ENCODE peak calls at places on chromosomes 16 and 17, in eight cellular contexts. One of them, this sample, is unnamed.
A peak's percentile ranks its signal among the peaks of the same experiment; 100 is the strongest.

GRCh38 chr17:82267575-82268379 is 5.7 kb downstream of the CSNK1D start:
- DNase-seq in ovary: peak; percentile 81
- DNase-seq in body of pancreas: peak; percentile 96
- DNase-seq in tibial nerve: peak; percentile 89
- DNase-seq in esophagus squamous epithelium: peak; percentile 20
- DNase-seq in A549: peak; percentile 94
- DNase-seq in heart left ventricle: peak; percentile 95
- DNase-seq in lower leg skin: peak; percentile 98
- DNase-seq in this sample: peak; percentile 90

GRCh38 chr17:40092581-40092980 is 7.8 kb downstream of the NR1D1 start:
- DNase-seq in esophagus squamous epithelium: no peak
- DNase-seq in body of pancreas: no peak
- DNase-seq in ovary: peak; percentile 61
- DNase-seq in A549: no peak
- DNase-seq in lower leg skin: no peak
- DNase-seq in tibial nerve: peak; percentile 42
- DNase-seq in heart left ventricle: peak; percentile 39
- DNase-seq in this sample: no peak

GRCh38 chr17:61405047-61405685 is 5.5 kb downstream of the TBX2 start:
- DNase-seq in ovary: no peak
- DNase-seq in A549: no peak
- DNase-seq in esophagus squamous epithelium: no peak
- DNase-seq in heart left ventricle: peak; percentile 26
- DNase-seq in body of pancreas: no peak
- DNase-seq in tibial nerve: no peak
- DNase-seq in lower leg skin: no peak
- DNase-seq in this sample: no peak

GRCh38 chr16:19588661-19589060 is 33.2 kb downstream of the VPS35L start:
- DNase-seq in A549: no peak
- DNase-seq in lower leg skin: no peak
- DNase-seq in tibial nerve: no peak
- DNase-seq in body of pancreas: no peak
- DNase-seq in heart left ventricle: no peak
- DNase-seq in ovary: no peak
- DNase-seq in esophagus squamous epithelium: no peak
- DNase-seq in this sample: no peak

GRCh38 chr17:18370761-18371160 is 6.8 kb upstream of the EVPLL start:
- DNase-seq in ovary: no peak
- DNase-seq in esophagus squamous epithelium: no peak
- DNase-seq in tibial nerve: no peak
- DNase-seq in A549: no peak
- DNase-seq in body of pancreas: no peak
- DNase-seq in heart left ventricle: no peak
- DNase-seq in lower leg skin: no peak
- DNase-seq in this sample: no peak

GRCh38 chr17:56598471-56598870 is 5.0 kb downstream of the NOG start:
- DNase-seq in lower leg skin: no peak
- DNase-seq in tibial nerve: no peak
- DNase-seq in A549: no peak
- DNase-seq in heart left ventricle: no peak
- DNase-seq in esophagus squamous epithelium: no peak
- DNase-seq in ovary: no peak
- DNase-seq in body of pancreas: no peak
- DNase-seq in this sample: no peak

GRCh38 chr17:37158290-37158689 is 209.5 kb downstream of the AATF start:
- DNase-seq in lower leg skin: no peak
- DNase-seq in body of pancreas: no peak
- DNase-seq in ovary: no peak
- DNase-seq in A549: no peak
- DNase-seq in esophagus squamous epithelium: no peak
- DNase-seq in tibial nerve: no peak
- DNase-seq in heart left ventricle: no peak
- DNase-seq in this sample: no peak

GRCh38 chr17:37607637-37608368 is 1.4 kb downstream of the SYNRG start:
- DNase-seq in tibial nerve: no peak
- DNase-seq in body of pancreas: peak; percentile 10
- DNase-seq in lower leg skin: no peak
- DNase-seq in heart left ventricle: no peak
- DNase-seq in A549: no peak
- DNase-seq in esophagus squamous epithelium: no peak
- DNase-seq in ovary: no peak
- DNase-seq in this sample: no peak

GRCh38 chr17:17500999-17501605 is 4.9 kb upstream of the RASD1 start:
- DNase-seq in A549: no peak
- DNase-seq in heart left ventricle: no peak
- DNase-seq in ovary: no peak
- DNase-seq in body of pancreas: peak; percentile 70
- DNase-seq in esophagus squamous epithelium: no peak
- DNase-seq in tibial nerve: no peak
- DNase-seq in lower leg skin: no peak
- DNase-seq in this sample: no peak

GRCh38 chr16:48447428-48447827 is 62.2 kb upstream of the SIAH1 start:
- DNase-seq in heart left ventricle: no peak
- DNase-seq in ovary: no peak
- DNase-seq in A549: no peak
- DNase-seq in lower leg skin: no peak
- DNase-seq in esophagus squamous epithelium: no peak
- DNase-seq in tibial nerve: no peak
- DNase-seq in body of pancreas: no peak
- DNase-seq in this sample: no peak

GRCh38 chr17:82241183-82241925 is 12.5 kb downstream of the SLC16A3 start:
- DNase-seq in tibial nerve: peak; percentile 67
- DNase-seq in lower leg skin: peak; percentile 95
- DNase-seq in body of pancreas: peak; percentile 62
- DNase-seq in heart left ventricle: peak; percentile 91
- DNase-seq in esophagus squamous epithelium: no peak
- DNase-seq in A549: no peak
- DNase-seq in ovary: no peak
- DNase-seq in this sample: no peak

GRCh38 chr17:60091908-60092331 is 13.2 kb upstream of the HEATR6 start:
- DNase-seq in ovary: no peak
- DNase-seq in body of pancreas: no peak
- DNase-seq in heart left ventricle: no peak
- DNase-seq in A549: no peak
- DNase-seq in esophagus squamous epithelium: no peak
- DNase-seq in tibial nerve: no peak
- DNase-seq in lower leg skin: no peak
- DNase-seq in this sample: no peak

GRCh38 chr17:38982858-38983746 is 15.9 kb upstream of the FBXO47 start:
- DNase-seq in ovary: no peak
- DNase-seq in heart left ventricle: peak; percentile 42
- DNase-seq in esophagus squamous epithelium: no peak
- DNase-seq in tibial nerve: peak; percentile 69
- DNase-seq in lower leg skin: no peak
- DNase-seq in body of pancreas: peak; percentile 66
- DNase-seq in A549: peak; percentile 79
- DNase-seq in this sample: peak; percentile 70

GRCh38 chr16:81283044-81283443 is 31.7 kb upstream of the GAN start:
- DNase-seq in tibial nerve: no peak
- DNase-seq in body of pancreas: no peak
- DNase-seq in heart left ventricle: no peak
- DNase-seq in A549: no peak
- DNase-seq in esophagus squamous epithelium: no peak
- DNase-seq in ovary: no peak
- DNase-seq in lower leg skin: no peak
- DNase-seq in this sample: no peak

GRCh38 chr17:56773124-56773523 is 60.6 kb downstream of the C17orf67 start:
- DNase-seq in A549: no peak
- DNase-seq in tibial nerve: no peak
- DNase-seq in ovary: no peak
- DNase-seq in heart left ventricle: no peak
- DNase-seq in esophagus squamous epithelium: no peak
- DNase-seq in body of pancreas: no peak
- DNase-seq in lower leg skin: peak; percentile 13
- DNase-seq in this sample: no peak

GRCh38 chr16:56477096-56477878 is 25.9 kb downstream of the OGFOD1 start:
- DNase-seq in A549: peak; percentile 10
- DNase-seq in body of pancreas: no peak
- DNase-seq in esophagus squamous epithelium: no peak
- DNase-seq in tibial nerve: no peak
- DNase-seq in lower leg skin: no peak
- DNase-seq in heart left ventricle: no peak
- DNase-seq in ovary: no peak
- DNase-seq in this sample: no peak

GRCh38 chr17:46818319-46818928 is at the start of gene WNT3:
- DNase-seq in lower leg skin: no peak
- DNase-seq in heart left ventricle: no peak
- DNase-seq in tibial nerve: no peak
- DNase-seq in A549: no peak
- DNase-seq in body of pancreas: no peak
- DNase-seq in esophagus squamous epithelium: no peak
- DNase-seq in ovary: no peak
- DNase-seq in this sample: peak; percentile 45

GRCh38 chr17:82502207-82502606 is 17.3 kb upstream of the FOXK2 start:
- DNase-seq in esophagus squamous epithelium: no peak
- DNase-seq in heart left ventricle: no peak
- DNase-seq in lower leg skin: peak; percentile 90
- DNase-seq in body of pancreas: no peak
- DNase-seq in tibial nerve: no peak
- DNase-seq in ovary: no peak
- DNase-seq in A549: no peak
- DNase-seq in this sample: no peak

GRCh38 chr17:18905226-18905625 is 46.7 kb upstream of the SLC5A10 start:
- DNase-seq in A549: no peak
- DNase-seq in lower leg skin: no peak
- DNase-seq in body of pancreas: no peak
- DNase-seq in ovary: no peak
- DNase-seq in esophagus squamous epithelium: no peak
- DNase-seq in heart left ventricle: no peak
- DNase-seq in tibial nerve: no peak
- DNase-seq in this sample: no peak

GRCh38 chr16:85612191-85612800 is 826 bp upstream of the GSE1 start:
- DNase-seq in tibial nerve: peak; percentile 46
- DNase-seq in ovary: peak; percentile 44
- DNase-seq in lower leg skin: peak; percentile 95
- DNase-seq in heart left ventricle: peak; percentile 90
- DNase-seq in body of pancreas: peak; percentile 91
- DNase-seq in esophagus squamous epithelium: no peak
- DNase-seq in A549: peak; percentile 97
- DNase-seq in this sample: peak; percentile 58
- TF ChIP-seq POLR2A in tibial nerve: no peak
- TF ChIP-seq POLR2A in ovary: no peak
- TF ChIP-seq POLR2A in lower leg skin: no peak
- TF ChIP-seq POLR2A in heart left ventricle: no peak
- TF ChIP-seq POLR2A in body of pancreas: peak; percentile 13
- TF ChIP-seq POLR2A in esophagus squamous epithelium: no peak
- TF ChIP-seq POLR2A in A549: peak; percentile 53
- TF ChIP-seq POLR2A in this sample: no peak

DNA sequence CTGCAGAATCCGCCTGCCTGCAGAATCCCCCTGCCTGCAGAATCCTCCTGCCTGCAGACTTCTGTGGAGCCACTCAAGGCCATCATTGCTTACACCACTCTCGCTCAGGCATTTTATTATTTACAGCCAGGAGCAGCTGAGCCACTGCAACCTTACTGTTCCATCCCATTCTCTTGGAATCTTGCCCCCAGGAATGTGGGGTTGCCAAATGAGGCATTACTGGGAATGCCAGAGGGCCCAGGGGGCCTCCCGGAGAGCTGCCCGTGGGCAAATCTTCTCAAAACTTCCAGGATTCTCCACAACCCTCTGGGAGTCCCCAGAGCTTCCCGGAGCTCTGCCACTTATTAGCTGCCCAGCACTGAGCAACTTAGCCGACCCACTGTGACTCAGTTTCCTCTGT is 305.9 kb downstream of the FOXL1 start:
- DNase-seq in body of pancreas: no peak
- DNase-seq in A549: no peak
- DNase-seq in esophagus squamous epithelium: no peak
- DNase-seq in lower leg skin: no peak
- DNase-seq in tibial nerve: no peak
- DNase-seq in heart left ventricle: no peak
- DNase-seq in ovary: no peak
- DNase-seq in this sample: no peak
- TF ChIP-seq POLR2A in body of pancreas: no peak
- TF ChIP-seq POLR2A in A549: no peak
- TF ChIP-seq POLR2A in esophagus squamous epithelium: no peak
- TF ChIP-seq POLR2A in lower leg skin: no peak
- TF ChIP-seq POLR2A in tibial nerve: no peak
- TF ChIP-seq POLR2A in heart left ventricle: no peak
- TF ChIP-seq POLR2A in ovary: no peak
- TF ChIP-seq POLR2A in this sample: no peak

DNA sequence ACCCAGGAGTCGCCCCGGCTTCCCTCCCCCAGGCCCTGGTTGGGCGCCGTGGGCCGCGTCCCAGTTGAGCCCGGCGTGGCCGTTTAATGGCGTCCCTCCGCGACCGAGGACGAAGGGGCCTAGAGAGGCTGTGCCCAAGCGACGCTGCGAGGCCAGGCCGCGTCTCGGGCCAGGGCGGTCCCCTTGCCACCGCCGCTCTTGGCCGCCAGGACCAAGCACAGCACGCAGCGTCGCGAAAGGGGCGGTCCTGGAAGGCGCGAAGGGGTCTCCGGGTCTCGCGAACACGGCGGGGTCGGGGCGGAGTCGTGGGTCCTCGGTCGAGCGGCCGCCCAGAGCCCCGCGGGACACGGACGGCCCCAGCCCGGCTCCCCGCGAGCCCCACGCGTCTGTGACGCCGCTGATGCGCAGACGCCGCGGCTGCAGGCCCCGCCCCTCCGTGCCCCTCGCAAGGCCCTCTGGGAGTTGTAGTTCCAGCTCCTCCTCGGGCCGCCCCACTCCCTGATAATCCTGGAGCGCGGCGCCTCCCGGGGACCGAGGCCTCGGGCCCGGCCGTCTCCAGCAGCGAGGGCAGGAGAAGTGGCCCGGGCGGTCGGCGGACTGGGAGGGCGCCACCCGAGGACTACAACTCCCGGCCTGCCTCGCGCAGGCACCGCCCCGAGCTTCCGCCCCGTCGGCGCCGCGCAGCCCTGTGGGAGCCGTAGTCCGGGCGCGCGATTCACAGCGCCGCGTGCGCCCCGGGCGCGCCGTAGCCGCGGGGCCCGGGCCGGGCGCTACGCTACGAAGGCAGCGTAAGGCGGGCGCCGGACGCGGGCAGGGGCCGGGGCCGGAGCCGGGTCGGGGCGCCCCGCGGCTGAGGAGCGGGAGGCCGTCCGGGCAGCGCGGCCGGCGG is at the start of gene CAPN15:
- DNase-seq in A549: peak; percentile 61
- DNase-seq in esophagus squamous epithelium: no peak
- DNase-seq in body of pancreas: peak; percentile 89
- DNase-seq in tibial nerve: peak; percentile 74
- DNase-seq in heart left ventricle: peak; percentile 90
- DNase-seq in lower leg skin: peak; percentile 97
- DNase-seq in ovary: peak; percentile 89
- DNase-seq in this sample: peak; percentile 88
- TF ChIP-seq POLR2A in A549: peak; percentile 83
- TF ChIP-seq POLR2A in esophagus squamous epithelium: peak; percentile 89
- TF ChIP-seq POLR2A in body of pancreas: peak; percentile 78
- TF ChIP-seq POLR2A in tibial nerve: peak; percentile 71
- TF ChIP-seq POLR2A in heart left ventricle: no peak
- TF ChIP-seq POLR2A in lower leg skin: no peak
- TF ChIP-seq POLR2A in ovary: peak; percentile 95
- TF ChIP-seq POLR2A in this sample: peak; percentile 42

GRCh38 chr16:58634265-58634802 is 4.7 kb upstream of the CNOT1 start:
- DNase-seq in esophagus squamous epithelium: no peak
- DNase-seq in lower leg skin: no peak
- DNase-seq in A549: no peak
- DNase-seq in body of pancreas: no peak
- DNase-seq in heart left ventricle: no peak
- DNase-seq in tibial nerve: no peak
- DNase-seq in ovary: no peak
- DNase-seq in this sample: no peak

GRCh38 chr16:58629681-58630640 is at the start of gene CNOT1:
- DNase-seq in A549: peak; percentile 96
- DNase-seq in lower leg skin: peak; percentile 100
- DNase-seq in tibial nerve: peak; percentile 98
- DNase-seq in body of pancreas: peak; percentile 97
- DNase-seq in ovary: peak; percentile 98
- DNase-seq in esophagus squamous epithelium: peak; percentile 92
- DNase-seq in heart left ventricle: peak; percentile 98
- DNase-seq in this sample: peak; percentile 98

GRCh38 chr16:58628845-58629680 is 563 bp downstream of the CNOT1 start:
- DNase-seq in body of pancreas: peak; percentile 68
- DNase-seq in A549: no peak
- DNase-seq in esophagus squamous epithelium: no peak
- DNase-seq in tibial nerve: peak; percentile 35
- DNase-seq in ovary: peak; percentile 35
- DNase-seq in heart left ventricle: peak; percentile 49
- DNase-seq in lower leg skin: peak; percentile 92
- DNase-seq in this sample: peak; percentile 79
- TF ChIP-seq POLR2A in body of pancreas: no peak
- TF ChIP-seq POLR2A in A549: no peak
- TF ChIP-seq POLR2A in esophagus squamous epithelium: no peak
- TF ChIP-seq POLR2A in tibial nerve: no peak
- TF ChIP-seq POLR2A in ovary: no peak
- TF ChIP-seq POLR2A in heart left ventricle: no peak
- TF ChIP-seq POLR2A in lower leg skin: no peak
- TF ChIP-seq POLR2A in this sample: no peak